ENCODE peak calls at places on chromosome 4, in five cellular contexts. P is prostate gland; B is germinal center; F is cardiac fibroblast; E is effector CD4-positive, alpha-beta T cell. I is an unnamed sample.

GRCh38 chr4:171242831-171243230 is 570.4 kb upstream of the GALNTL6 start:
- DNase-seq in P (no peak), B (no peak), F (no peak), E (no peak), I (no peak)

GRCh38 chr4:142402925-142403324 is 443.2 kb downstream of the INPP4B start:
- DNase-seq in P (peak), B (no peak), F (peak), E (no peak), I (no peak)

GRCh38 chr4:150033937-150034336 is 44.3 kb upstream of the DCLK2 start:
- DNase-seq in P (no peak), B (no peak), F (peak), E (no peak), I (no peak)

GRCh38 chr4:151808120-151808529 is 47.3 kb upstream of the GATB start:
- DNase-seq in P (no peak), B (no peak), F (no peak), E (no peak), I (no peak)

GRCh38 chr4:118917582-118917981 is 28.9 kb downstream of the SYNPO2 start:
- DNase-seq in P (no peak), B (no peak), F (no peak), E (no peak), I (no peak)

GRCh38 chr4:41882622-41883347 is 52.4 kb upstream of the TMEM33 start:
- DNase-seq in P (peak), B (peak), F (peak), E (peak), I (no peak)

GRCh38 chr4:140928880-140929279 is 172.7 kb upstream of the TBC1D9 start:
- DNase-seq in P (no peak), B (no peak), F (no peak), E (no peak), I (no peak)

GRCh38 chr4:107213410-107213809 is 177.3 kb upstream of the DKK2 start:
- DNase-seq in P (no peak), B (no peak), F (no peak), E (no peak), I (no peak)

GRCh38 chr4:97917115-97917514 is 226.2 kb downstream of the STPG2 start:
- DNase-seq in P (no peak), B (no peak), F (no peak), E (no peak), I (no peak)

GRCh38 chr4:184911310-184911709 is 85.5 kb upstream of the ACSL1 start:
- DNase-seq in P (peak), B (no peak), F (peak), E (no peak), I (no peak)

GRCh38 chr4:151785484-151786157 is 24.8 kb upstream of the GATB start:
- DNase-seq in P (no peak), B (no peak), F (no peak), E (no peak), I (no peak)